ENCODE peak calls at places on chromosomes 1 and 21, in eight cellular contexts. One of them, this sample, is unnamed.

GRCh38 chr1:56304975-56305374 is 274.4 kb downstream of the PLPP3 start:
- DNase-seq in glomerular endothelial cell: no peak
- DNase-seq in fibroblast of pulmonary artery: peak; percentile 71
- DNase-seq in stimulated activated CD8-positive, alpha-beta memory T cell treated with anti-CD3 and anti-CD28 coated beads, Interleukin-15, amount 100 ng/mL, for 24 hours: no peak
- DNase-seq in non-pigmented ciliary epithelial cell: no peak
- DNase-seq in astrocyte of the spinal cord: no peak
- DNase-seq in T-helper 2 cell: no peak
- DNase-seq in nucleus accumbens: no peak
- DNase-seq in this sample: no peak

GRCh38 chr1:61808968-61809367 is 66.7 kb downstream of the PATJ start:
- DNase-seq in T-helper 2 cell: no peak
- DNase-seq in astrocyte of the spinal cord: peak; percentile 32
- DNase-seq in nucleus accumbens: no peak
- DNase-seq in stimulated activated CD8-positive, alpha-beta memory T cell treated with anti-CD3 and anti-CD28 coated beads, Interleukin-15, amount 100 ng/mL, for 24 hours: no peak
- DNase-seq in fibroblast of pulmonary artery: peak; percentile 51
- DNase-seq in glomerular endothelial cell: no peak
- DNase-seq in non-pigmented ciliary epithelial cell: peak; percentile 19
- DNase-seq in this sample: no peak

GRCh38 chr1:147201276-147201675 is 23.9 kb downstream of the FMO5 start:
- DNase-seq in stimulated activated CD8-positive, alpha-beta memory T cell treated with anti-CD3 and anti-CD28 coated beads, Interleukin-15, amount 100 ng/mL, for 24 hours: no peak
- DNase-seq in nucleus accumbens: no peak
- DNase-seq in T-helper 2 cell: no peak
- DNase-seq in non-pigmented ciliary epithelial cell: no peak
- DNase-seq in fibroblast of pulmonary artery: no peak
- DNase-seq in glomerular endothelial cell: no peak
- DNase-seq in astrocyte of the spinal cord: no peak
- DNase-seq in this sample: no peak

GRCh38 chr1:6041432-6042062 is 4.1 kb upstream of the KCNAB2 start:
- DNase-seq in T-helper 2 cell: no peak
- DNase-seq in glomerular endothelial cell: no peak
- DNase-seq in astrocyte of the spinal cord: no peak
- DNase-seq in non-pigmented ciliary epithelial cell: no peak
- DNase-seq in nucleus accumbens: no peak
- DNase-seq in fibroblast of pulmonary artery: peak; percentile 22
- DNase-seq in stimulated activated CD8-positive, alpha-beta memory T cell treated with anti-CD3 and anti-CD28 coated beads, Interleukin-15, amount 100 ng/mL, for 24 hours: no peak
- DNase-seq in this sample: no peak

GRCh38 chr1:12087797-12088314 is 24.8 kb downstream of the TNFRSF8 start:
- DNase-seq in non-pigmented ciliary epithelial cell: no peak
- DNase-seq in stimulated activated CD8-positive, alpha-beta memory T cell treated with anti-CD3 and anti-CD28 coated beads, Interleukin-15, amount 100 ng/mL, for 24 hours: no peak
- DNase-seq in T-helper 2 cell: no peak
- DNase-seq in glomerular endothelial cell: no peak
- DNase-seq in fibroblast of pulmonary artery: no peak
- DNase-seq in nucleus accumbens: no peak
- DNase-seq in astrocyte of the spinal cord: no peak
- DNase-seq in this sample: no peak

GRCh38 chr1:42756956-42757891 is 9.6 kb downstream of the P3H1 start:
- DNase-seq in stimulated activated CD8-positive, alpha-beta memory T cell treated with anti-CD3 and anti-CD28 coated beads, Interleukin-15, amount 100 ng/mL, for 24 hours: no peak
- DNase-seq in non-pigmented ciliary epithelial cell: no peak
- DNase-seq in astrocyte of the spinal cord: peak; percentile 69
- DNase-seq in T-helper 2 cell: no peak
- DNase-seq in glomerular endothelial cell: no peak
- DNase-seq in nucleus accumbens: no peak
- DNase-seq in fibroblast of pulmonary artery: peak; percentile 76
- DNase-seq in this sample: no peak

GRCh38 chr1:119251751-119252150 is 111.3 kb upstream of the WARS2 start:
- DNase-seq in non-pigmented ciliary epithelial cell: no peak
- DNase-seq in fibroblast of pulmonary artery: no peak
- DNase-seq in glomerular endothelial cell: no peak
- DNase-seq in nucleus accumbens: no peak
- DNase-seq in astrocyte of the spinal cord: no peak
- DNase-seq in T-helper 2 cell: no peak
- DNase-seq in stimulated activated CD8-positive, alpha-beta memory T cell treated with anti-CD3 and anti-CD28 coated beads, Interleukin-15, amount 100 ng/mL, for 24 hours: no peak
- DNase-seq in this sample: no peak

GRCh38 chr1:231619257-231619634 is 7.3 kb upstream of the DISC1 start:
- DNase-seq in non-pigmented ciliary epithelial cell: no peak
- DNase-seq in glomerular endothelial cell: no peak
- DNase-seq in fibroblast of pulmonary artery: no peak
- DNase-seq in astrocyte of the spinal cord: no peak
- DNase-seq in nucleus accumbens: no peak
- DNase-seq in stimulated activated CD8-positive, alpha-beta memory T cell treated with anti-CD3 and anti-CD28 coated beads, Interleukin-15, amount 100 ng/mL, for 24 hours: no peak
- DNase-seq in T-helper 2 cell: no peak
- DNase-seq in this sample: no peak

GRCh38 chr1:22114083-22115012 is 28.5 kb downstream of the WNT4 start:
- DNase-seq in T-helper 2 cell: no peak
- DNase-seq in fibroblast of pulmonary artery: peak; percentile 83
- DNase-seq in glomerular endothelial cell: no peak
- DNase-seq in stimulated activated CD8-positive, alpha-beta memory T cell treated with anti-CD3 and anti-CD28 coated beads, Interleukin-15, amount 100 ng/mL, for 24 hours: no peak
- DNase-seq in non-pigmented ciliary epithelial cell: peak; percentile 49
- DNase-seq in nucleus accumbens: peak; percentile 22
- DNase-seq in astrocyte of the spinal cord: peak; percentile 90
- DNase-seq in this sample: peak; percentile 61

GRCh38 chr21:32888971-32889370 is 117.4 kb upstream of the PAXBP1 start:
- DNase-seq in astrocyte of the spinal cord: no peak
- DNase-seq in nucleus accumbens: no peak
- DNase-seq in glomerular endothelial cell: no peak
- DNase-seq in T-helper 2 cell: no peak
- DNase-seq in stimulated activated CD8-positive, alpha-beta memory T cell treated with anti-CD3 and anti-CD28 coated beads, Interleukin-15, amount 100 ng/mL, for 24 hours: no peak
- DNase-seq in fibroblast of pulmonary artery: no peak
- DNase-seq in non-pigmented ciliary epithelial cell: no peak
- DNase-seq in this sample: no peak

GRCh38 chr1:17507916-17508315 is 31.6 kb upstream of the ARHGEF10L start:
- DNase-seq in T-helper 2 cell: no peak
- DNase-seq in fibroblast of pulmonary artery: no peak
- DNase-seq in non-pigmented ciliary epithelial cell: no peak
- DNase-seq in nucleus accumbens: no peak
- DNase-seq in astrocyte of the spinal cord: no peak
- DNase-seq in stimulated activated CD8-positive, alpha-beta memory T cell treated with anti-CD3 and anti-CD28 coated beads, Interleukin-15, amount 100 ng/mL, for 24 hours: no peak
- DNase-seq in glomerular endothelial cell: no peak
- DNase-seq in this sample: no peak

GRCh38 chr1:88239205-88239604 is 444.9 kb upstream of the PKN2 start:
- DNase-seq in fibroblast of pulmonary artery: no peak
- DNase-seq in astrocyte of the spinal cord: no peak
- DNase-seq in non-pigmented ciliary epithelial cell: no peak
- DNase-seq in nucleus accumbens: no peak
- DNase-seq in T-helper 2 cell: no peak
- DNase-seq in stimulated activated CD8-positive, alpha-beta memory T cell treated with anti-CD3 and anti-CD28 coated beads, Interleukin-15, amount 100 ng/mL, for 24 hours: no peak
- DNase-seq in glomerular endothelial cell: no peak
- DNase-seq in this sample: no peak

GRCh38 chr1:202274611-202275010 is 67.1 kb downstream of the UBE2T start:
- DNase-seq in glomerular endothelial cell: no peak
- DNase-seq in T-helper 2 cell: no peak
- DNase-seq in stimulated activated CD8-positive, alpha-beta memory T cell treated with anti-CD3 and anti-CD28 coated beads, Interleukin-15, amount 100 ng/mL, for 24 hours: no peak
- DNase-seq in non-pigmented ciliary epithelial cell: no peak
- DNase-seq in nucleus accumbens: no peak
- DNase-seq in fibroblast of pulmonary artery: peak; percentile 69
- DNase-seq in astrocyte of the spinal cord: no peak
- DNase-seq in this sample: no peak

GRCh38 chr21:29184047-29184446 is 53.6 kb downstream of the MAP3K7CL start:
- DNase-seq in T-helper 2 cell: no peak
- DNase-seq in stimulated activated CD8-positive, alpha-beta memory T cell treated with anti-CD3 and anti-CD28 coated beads, Interleukin-15, amount 100 ng/mL, for 24 hours: no peak
- DNase-seq in glomerular endothelial cell: no peak
- DNase-seq in fibroblast of pulmonary artery: no peak
- DNase-seq in nucleus accumbens: no peak
- DNase-seq in astrocyte of the spinal cord: no peak
- DNase-seq in non-pigmented ciliary epithelial cell: no peak
- DNase-seq in this sample: no peak

GRCh38 chr1:157178490-157178889 is 40.3 kb upstream of the ETV3 start:
- DNase-seq in glomerular endothelial cell: no peak
- DNase-seq in nucleus accumbens: no peak
- DNase-seq in astrocyte of the spinal cord: no peak
- DNase-seq in T-helper 2 cell: no peak
- DNase-seq in fibroblast of pulmonary artery: no peak
- DNase-seq in non-pigmented ciliary epithelial cell: no peak
- DNase-seq in stimulated activated CD8-positive, alpha-beta memory T cell treated with anti-CD3 and anti-CD28 coated beads, Interleukin-15, amount 100 ng/mL, for 24 hours: no peak
- DNase-seq in this sample: no peak